ENCODE peak calls at places on chromosomes 12 and 14, in ten cellular contexts. One of them, this sample, is unnamed.

GRCh38 chr14:39988939-39989338 is 556.7 kb upstream of the FBXO33 start:
- DNase-seq in tibial nerve: no peak
- DNase-seq in Caco-2: peak; percentile 38
- DNase-seq in endodermal cell: no peak
- DNase-seq in GM23338: peak; percentile 76
- DNase-seq in ovary: no peak
- DNase-seq in CD8-positive, alpha-beta memory T cell: no peak
- DNase-seq in IMR-90: no peak
- DNase-seq in uterus: no peak
- DNase-seq in right atrium auricular region: no peak
- DNase-seq in this sample: no peak

GRCh38 chr14:76227450-76228050 is 75.8 kb downstream of the GPATCH2L start:
- DNase-seq in tibial nerve: no peak
- DNase-seq in Caco-2: no peak
- DNase-seq in endodermal cell: no peak
- DNase-seq in GM23338: no peak
- DNase-seq in ovary: no peak
- DNase-seq in CD8-positive, alpha-beta memory T cell: no peak
- DNase-seq in IMR-90: peak; percentile 90
- DNase-seq in uterus: no peak
- DNase-seq in right atrium auricular region: no peak
- DNase-seq in this sample: peak; percentile 26

GRCh38 chr14:73751157-73751691 is 37.0 kb upstream of the PNMA1 start:
- DNase-seq in tibial nerve: no peak
- DNase-seq in Caco-2: no peak
- DNase-seq in endodermal cell: no peak
- DNase-seq in GM23338: no peak
- DNase-seq in ovary: no peak
- DNase-seq in CD8-positive, alpha-beta memory T cell: no peak
- DNase-seq in IMR-90: no peak
- DNase-seq in uterus: no peak
- DNase-seq in right atrium auricular region: no peak
- DNase-seq in this sample: no peak

GRCh38 chr12:106271575-106272505 is 24.0 kb upstream of the CKAP4 start:
- DNase-seq in tibial nerve: no peak
- DNase-seq in Caco-2: no peak
- DNase-seq in endodermal cell: peak; percentile 7
- DNase-seq in GM23338: no peak
- DNase-seq in ovary: no peak
- DNase-seq in CD8-positive, alpha-beta memory T cell: no peak
- DNase-seq in IMR-90: no peak
- DNase-seq in uterus: no peak
- DNase-seq in right atrium auricular region: no peak
- DNase-seq in this sample: no peak

GRCh38 chr14:105850853-105851581 is 324.6 kb downstream of the TMEM121 start:
- DNase-seq in tibial nerve: no peak
- DNase-seq in Caco-2: no peak
- DNase-seq in endodermal cell: peak; percentile 19
- DNase-seq in GM23338: no peak
- DNase-seq in ovary: no peak
- DNase-seq in CD8-positive, alpha-beta memory T cell: no peak
- DNase-seq in IMR-90: no peak
- DNase-seq in uterus: peak; percentile 8
- DNase-seq in right atrium auricular region: no peak
- DNase-seq in this sample: peak; percentile 30

GRCh38 chr12:3672113-3672509 is 80.8 kb downstream of the CRACR2A start:
- DNase-seq in tibial nerve: no peak
- DNase-seq in Caco-2: no peak
- DNase-seq in endodermal cell: no peak
- DNase-seq in GM23338: no peak
- DNase-seq in ovary: no peak
- DNase-seq in CD8-positive, alpha-beta memory T cell: no peak
- DNase-seq in IMR-90: no peak
- DNase-seq in uterus: no peak
- DNase-seq in right atrium auricular region: no peak
- DNase-seq in this sample: no peak

GRCh38 chr14:63276016-63276415 is 42.7 kb downstream of the GPHB5 start:
- DNase-seq in tibial nerve: no peak
- DNase-seq in Caco-2: no peak
- DNase-seq in endodermal cell: no peak
- DNase-seq in GM23338: peak; percentile 14
- DNase-seq in ovary: no peak
- DNase-seq in CD8-positive, alpha-beta memory T cell: no peak
- DNase-seq in IMR-90: no peak
- DNase-seq in uterus: no peak
- DNase-seq in right atrium auricular region: no peak
- DNase-seq in this sample: no peak

GRCh38 chr12:64943686-64944085 is 119.2 kb downstream of the TBC1D30 start:
- DNase-seq in tibial nerve: no peak
- DNase-seq in Caco-2: no peak
- DNase-seq in endodermal cell: no peak
- DNase-seq in GM23338: no peak
- DNase-seq in ovary: no peak
- DNase-seq in CD8-positive, alpha-beta memory T cell: no peak
- DNase-seq in IMR-90: no peak
- DNase-seq in uterus: no peak
- DNase-seq in right atrium auricular region: no peak
- DNase-seq in this sample: no peak

GRCh38 chr14:101709962-101710891 is 51.3 kb upstream of the PPP2R5C start:
- DNase-seq in tibial nerve: no peak
- DNase-seq in Caco-2: no peak
- DNase-seq in endodermal cell: peak; percentile 88
- DNase-seq in GM23338: no peak
- DNase-seq in ovary: no peak
- DNase-seq in CD8-positive, alpha-beta memory T cell: no peak
- DNase-seq in IMR-90: no peak
- DNase-seq in uterus: no peak
- DNase-seq in right atrium auricular region: no peak
- DNase-seq in this sample: no peak

GRCh38 chr14:20194101-20194500 is 3.4 kb downstream of the OR11G2 start:
- DNase-seq in tibial nerve: no peak
- DNase-seq in Caco-2: no peak
- DNase-seq in endodermal cell: no peak
- DNase-seq in GM23338: no peak
- DNase-seq in ovary: no peak
- DNase-seq in CD8-positive, alpha-beta memory T cell: no peak
- DNase-seq in IMR-90: no peak
- DNase-seq in uterus: no peak
- DNase-seq in right atrium auricular region: no peak
- DNase-seq in this sample: no peak
- H3K4me3 ChIP-seq in tibial nerve: no peak overlapping the region
- H3K4me3 ChIP-seq in Caco-2: no peak overlapping the region
- H3K4me3 ChIP-seq in endodermal cell: peak overlapping the region; percentile 35
- H3K4me3 ChIP-seq in GM23338: no peak overlapping the region
- H3K4me3 ChIP-seq in ovary: no peak overlapping the region
- H3K4me3 ChIP-seq in CD8-positive, alpha-beta memory T cell: no peak overlapping the region
- H3K4me3 ChIP-seq in IMR-90: no peak overlapping the region
- H3K4me3 ChIP-seq in uterus: no peak overlapping the region
- H3K4me3 ChIP-seq in right atrium auricular region: no peak overlapping the region
- H3K4me3 ChIP-seq in this sample: no peak overlapping the region

GRCh38 chr12:103944964-103945363 is 14.8 kb downstream of the HSP90B1 start:
- DNase-seq in tibial nerve: no peak
- DNase-seq in Caco-2: no peak
- DNase-seq in endodermal cell: no peak
- DNase-seq in GM23338: no peak
- DNase-seq in ovary: no peak
- DNase-seq in CD8-positive, alpha-beta memory T cell: no peak
- DNase-seq in IMR-90: no peak
- DNase-seq in uterus: no peak
- DNase-seq in right atrium auricular region: no peak
- DNase-seq in this sample: no peak

GRCh38 chr12:103952497-103952896 is 13.2 kb upstream of the TDG start:
- DNase-seq in tibial nerve: no peak
- DNase-seq in Caco-2: no peak
- DNase-seq in endodermal cell: no peak
- DNase-seq in GM23338: no peak
- DNase-seq in ovary: no peak
- DNase-seq in CD8-positive, alpha-beta memory T cell: no peak
- DNase-seq in IMR-90: no peak
- DNase-seq in uterus: no peak
- DNase-seq in right atrium auricular region: no peak
- DNase-seq in this sample: no peak

GRCh38 chr12:103948746-103949406 is 16.8 kb upstream of the TDG start:
- DNase-seq in tibial nerve: no peak
- DNase-seq in Caco-2: no peak
- DNase-seq in endodermal cell: no peak
- DNase-seq in GM23338: no peak
- DNase-seq in ovary: no peak
- DNase-seq in CD8-positive, alpha-beta memory T cell: no peak
- DNase-seq in IMR-90: no peak
- DNase-seq in uterus: no peak
- DNase-seq in right atrium auricular region: no peak
- DNase-seq in this sample: no peak

DNA sequence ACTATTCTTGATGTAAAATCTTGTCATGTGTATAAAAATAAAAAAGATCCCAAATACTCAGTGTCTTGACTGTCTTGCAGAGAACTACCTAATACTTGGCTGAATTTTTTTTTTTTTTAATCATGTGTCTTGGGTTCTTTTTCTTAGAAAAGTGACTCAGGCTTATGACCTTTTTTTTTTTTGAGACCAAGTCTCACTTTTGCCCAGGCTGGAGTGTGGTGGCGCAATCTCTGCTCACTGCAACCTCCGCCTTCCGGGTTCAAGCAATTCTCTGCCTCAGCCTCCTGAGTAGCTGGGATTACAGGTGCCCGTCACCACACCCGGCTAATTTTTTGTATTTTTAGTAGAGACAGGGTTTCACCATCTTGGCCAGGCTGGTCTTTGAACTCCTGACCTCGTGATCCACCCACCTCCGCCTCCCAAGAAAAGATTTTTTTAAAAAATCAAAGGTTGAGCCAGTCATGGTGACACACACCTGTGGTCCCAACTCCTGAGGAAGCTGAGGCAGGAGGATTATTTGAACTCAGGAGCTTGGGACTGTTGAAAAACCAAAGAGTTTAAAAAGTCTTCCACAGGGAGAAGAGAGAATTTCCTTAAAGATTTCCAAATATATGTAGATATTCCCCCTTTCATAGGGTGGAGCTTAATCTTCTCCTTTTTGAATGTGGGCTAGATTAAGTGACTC is 17.7 kb upstream of the TDG start:
- DNase-seq in tibial nerve: no peak
- DNase-seq in Caco-2: no peak
- DNase-seq in endodermal cell: no peak
- DNase-seq in GM23338: no peak
- DNase-seq in ovary: no peak
- DNase-seq in CD8-positive, alpha-beta memory T cell: no peak
- DNase-seq in IMR-90: no peak
- DNase-seq in uterus: no peak
- DNase-seq in right atrium auricular region: no peak
- DNase-seq in this sample: no peak
- H3K36me3 ChIP-seq in tibial nerve: peaks cover 99% of the 10 kb centered on the region
- H3K36me3 ChIP-seq in Caco-2: peaks cover 6% of the 10 kb centered on the region
- H3K36me3 ChIP-seq in endodermal cell: peaks cover 98% of the 10 kb centered on the region
- H3K36me3 ChIP-seq in GM23338: peaks cover 93% of the 10 kb centered on the region
- H3K36me3 ChIP-seq in ovary: no peaks in the 10 kb centered on the region
- H3K36me3 ChIP-seq in CD8-positive, alpha-beta memory T cell: peaks cover 71% of the 10 kb centered on the region
- H3K36me3 ChIP-seq in IMR-90: peaks cover 54% of the 10 kb centered on the region
- H3K36me3 ChIP-seq in uterus: no peaks in the 10 kb centered on the region
- H3K36me3 ChIP-seq in right atrium auricular region: peaks cover 94% of the 10 kb centered on the region
- H3K36me3 ChIP-seq in this sample: peaks cover 56% of the 10 kb centered on the region

DNA sequence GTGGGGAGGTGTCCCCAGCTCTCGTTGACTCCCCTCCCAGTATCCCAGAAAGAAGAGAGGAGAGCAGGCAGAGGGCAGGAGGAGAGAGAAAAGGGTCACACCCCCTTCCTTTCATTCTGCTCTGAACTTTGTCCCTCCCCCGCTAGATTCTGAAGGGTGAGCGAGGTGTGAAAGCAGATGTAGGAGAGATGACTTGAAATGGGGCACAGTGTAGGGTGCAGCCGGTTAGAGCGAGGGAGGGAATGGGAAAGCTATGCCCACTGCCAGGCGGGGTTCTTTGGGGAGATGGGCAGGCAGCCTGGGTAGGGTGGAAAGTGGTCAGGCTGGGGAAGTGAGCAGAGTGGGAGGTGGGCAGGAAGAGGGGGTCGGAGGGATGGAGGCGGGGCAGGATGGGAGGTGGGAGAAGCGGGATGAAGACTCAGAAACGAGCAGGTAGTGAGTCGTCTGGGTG is 11.6 kb upstream of the CALCOCO1 start:
- DNase-seq in tibial nerve: no peak
- DNase-seq in Caco-2: no peak
- DNase-seq in endodermal cell: no peak
- DNase-seq in GM23338: peak; percentile 58
- DNase-seq in ovary: no peak
- DNase-seq in CD8-positive, alpha-beta memory T cell: no peak
- DNase-seq in IMR-90: no peak
- DNase-seq in uterus: no peak
- DNase-seq in right atrium auricular region: no peak
- DNase-seq in this sample: peak; percentile 67
- H3K4me3 ChIP-seq in tibial nerve: no peak overlapping the region
- H3K4me3 ChIP-seq in Caco-2: peak overlapping the region; percentile 0
- H3K4me3 ChIP-seq in endodermal cell: peak overlapping the region; percentile 80
- H3K4me3 ChIP-seq in GM23338: peak overlapping the region; percentile 83
- H3K4me3 ChIP-seq in ovary: no peak overlapping the region
- H3K4me3 ChIP-seq in CD8-positive, alpha-beta memory T cell: peak overlapping the region; percentile 55
- H3K4me3 ChIP-seq in IMR-90: no peak overlapping the region
- H3K4me3 ChIP-seq in uterus: no peak overlapping the region
- H3K4me3 ChIP-seq in right atrium auricular region: no peak overlapping the region
- H3K4me3 ChIP-seq in this sample: peak overlapping the region; percentile 55

GRCh38 chr14:23063601-23064000 is 6.3 kb upstream of the CDH24 start:
- DNase-seq in tibial nerve: no peak
- DNase-seq in Caco-2: no peak
- DNase-seq in endodermal cell: peak; percentile 10
- DNase-seq in GM23338: no peak
- DNase-seq in ovary: no peak
- DNase-seq in CD8-positive, alpha-beta memory T cell: no peak
- DNase-seq in IMR-90: no peak
- DNase-seq in uterus: no peak
- DNase-seq in right atrium auricular region: no peak
- DNase-seq in this sample: no peak

GRCh38 chr14:23058654-23059504 is 1.6 kb upstream of the CDH24 start:
- DNase-seq in tibial nerve: no peak
- DNase-seq in Caco-2: no peak
- DNase-seq in endodermal cell: no peak
- DNase-seq in GM23338: peak; percentile 42
- DNase-seq in ovary: peak; percentile 36
- DNase-seq in CD8-positive, alpha-beta memory T cell: no peak
- DNase-seq in IMR-90: no peak
- DNase-seq in uterus: no peak
- DNase-seq in right atrium auricular region: no peak
- DNase-seq in this sample: peak; percentile 70

GRCh38 chr14:23061995-23062394 is 4.7 kb upstream of the CDH24 start:
- DNase-seq in tibial nerve: peak; percentile 73
- DNase-seq in Caco-2: peak; percentile 54
- DNase-seq in endodermal cell: no peak
- DNase-seq in GM23338: no peak
- DNase-seq in ovary: peak; percentile 76
- DNase-seq in CD8-positive, alpha-beta memory T cell: no peak
- DNase-seq in IMR-90: peak; percentile 95
- DNase-seq in uterus: peak; percentile 88
- DNase-seq in right atrium auricular region: peak; percentile 81
- DNase-seq in this sample: peak; percentile 23

GRCh38 chr14:23057757-23058653 is 685 bp upstream of the CDH24 start:
- DNase-seq in tibial nerve: peak; percentile 82
- DNase-seq in Caco-2: peak; percentile 94
- DNase-seq in endodermal cell: peak; percentile 98
- DNase-seq in GM23338: peak; percentile 96
- DNase-seq in ovary: peak; percentile 92
- DNase-seq in CD8-positive, alpha-beta memory T cell: peak; percentile 82
- DNase-seq in IMR-90: peak; percentile 76
- DNase-seq in uterus: peak; percentile 89
- DNase-seq in right atrium auricular region: peak; percentile 86
- DNase-seq in this sample: peak; percentile 96

GRCh38 chr14:23060536-23061260 is 3.4 kb upstream of the CDH24 start:
- DNase-seq in tibial nerve: no peak
- DNase-seq in Caco-2: no peak
- DNase-seq in endodermal cell: no peak
- DNase-seq in GM23338: no peak
- DNase-seq in ovary: peak; percentile 29
- DNase-seq in CD8-positive, alpha-beta memory T cell: no peak
- DNase-seq in IMR-90: no peak
- DNase-seq in uterus: no peak
- DNase-seq in right atrium auricular region: no peak
- DNase-seq in this sample: peak; percentile 26
- H3K36me3 ChIP-seq in tibial nerve: peaks cover 72% of the 10 kb centered on the region
- H3K36me3 ChIP-seq in Caco-2: peaks cover 7% of the 10 kb centered on the region
- H3K36me3 ChIP-seq in endodermal cell: peaks cover 67% of the 10 kb centered on the region
- H3K36me3 ChIP-seq in GM23338: peaks cover 46% of the 10 kb centered on the region
- H3K36me3 ChIP-seq in ovary: peaks cover 2% of the 10 kb centered on the region
- H3K36me3 ChIP-seq in CD8-positive, alpha-beta memory T cell: peaks cover 48% of the 10 kb centered on the region
- H3K36me3 ChIP-seq in IMR-90: peaks cover 54% of the 10 kb centered on the region
- H3K36me3 ChIP-seq in uterus: no peaks in the 10 kb centered on the region
- H3K36me3 ChIP-seq in right atrium auricular region: peaks cover 69% of the 10 kb centered on the region
- H3K36me3 ChIP-seq in this sample: peaks cover 47% of the 10 kb centered on the region